ENCODE peak calls at places on chromosomes 13 and 19, in eight cellular contexts. U is substantia nigra, O is mesendoderm, V is heart left ventricle, D is RWPE2, B is colonic mucosa, M is body of pancreas, C is uterus. Z is an unnamed sample.

GRCh38 chr19:53877361-53877766 is 4.6 kb upstream of the PRKCG start:
- DNase-seq in U (no peak), O (no peak), V (no peak), D (no peak), B (no peak), M (no peak), C (no peak), Z (peak; percentile 34)

GRCh38 chr13:25300861-25301346 is 521 bp upstream of the NUP58 start:
- DNase-seq in U (peak; percentile 49), O (no peak), V (peak; percentile 40), D (no peak), B (peak; percentile 31), M (no peak), C (peak; percentile 36), Z (peak; percentile 48)

GRCh38 chr13:36981156-36981743 is 17.9 kb downstream of the ALG5 start:
- DNase-seq in U (no peak), O (peak; percentile 44), V (no peak), D (no peak), B (no peak), M (no peak), C (no peak), Z (peak; percentile 56)

GRCh38 chr13:45220403-45220802 is 19.6 kb upstream of the KCTD4 start:
- DNase-seq in U (no peak), O (no peak), V (no peak), D (no peak), B (no peak), M (no peak), C (no peak), Z (no peak)

GRCh38 chr13:104318121-104318520 is 1251.9 kb upstream of the SLC10A2 start:
- DNase-seq in U (no peak), O (no peak), V (no peak), D (no peak), B (no peak), M (no peak), C (no peak), Z (peak; percentile 15)

GRCh38 chr13:53007872-53008271 is 20.7 kb upstream of the OLFM4 start:
- DNase-seq in U (no peak), O (no peak), V (no peak), D (no peak), B (peak; percentile 48), M (no peak), C (no peak), Z (no peak)

GRCh38 chr13:44197791-44198770 is 175.5 kb upstream of the SERP2 start:
- DNase-seq in U (no peak), O (no peak), V (no peak), D (no peak), B (no peak), M (no peak), C (no peak), Z (no peak)

GRCh38 chr13:111970501-111971155 is 96.3 kb upstream of the SOX1 start:
- DNase-seq in U (no peak), O (no peak), V (no peak), D (no peak), B (no peak), M (no peak), C (no peak), Z (no peak)

GRCh38 chr19:28615966-28616365 is 597.0 kb downstream of the UQCRFS1 start:
- DNase-seq in U (no peak), O (no peak), V (no peak), D (no peak), B (no peak), M (no peak), C (no peak), Z (no peak)

GRCh38 chr19:38319421-38320258 is at the start of gene KCNK6:
- DNase-seq in U (peak; percentile 18), O (peak; percentile 34), V (peak; percentile 57), D (peak; percentile 71), B (peak; percentile 90), M (peak; percentile 63), C (peak; percentile 59), Z (peak; percentile 77)
- H3K27ac ChIP-seq in U (peak within 1 kb of the TSS; percentile 49), O (no peak within 1 kb of the TSS), V (peak within 1 kb of the TSS; percentile 79), D (peak within 1 kb of the TSS; percentile 58), B (peak within 1 kb of the TSS; percentile 83), M (peak within 1 kb of the TSS; percentile 79), C (peak within 1 kb of the TSS; percentile 69), Z (no peak within 1 kb of the TSS)

GRCh38 chr19:41861846-41862245 is 1.8 kb downstream of the RPS19 start:
- DNase-seq in U (no peak), O (no peak), V (no peak), D (no peak), B (no peak), M (no peak), C (no peak), Z (no peak)

GRCh38 chr19:41866284-41866683 is 6.2 kb downstream of the RPS19 start:
- DNase-seq in U (no peak), O (no peak), V (no peak), D (no peak), B (no peak), M (no peak), C (no peak), Z (no peak)

GRCh38 chr19:41862445-41862986 is 2.5 kb downstream of the RPS19 start:
- DNase-seq in U (no peak), O (no peak), V (no peak), D (no peak), B (no peak), M (no peak), C (no peak), Z (no peak)

GRCh38 chr19:41863209-41863931 is 3.3 kb downstream of the RPS19 start:
- DNase-seq in U (no peak), O (no peak), V (no peak), D (no peak), B (no peak), M (no peak), C (no peak), Z (no peak)

DNA sequence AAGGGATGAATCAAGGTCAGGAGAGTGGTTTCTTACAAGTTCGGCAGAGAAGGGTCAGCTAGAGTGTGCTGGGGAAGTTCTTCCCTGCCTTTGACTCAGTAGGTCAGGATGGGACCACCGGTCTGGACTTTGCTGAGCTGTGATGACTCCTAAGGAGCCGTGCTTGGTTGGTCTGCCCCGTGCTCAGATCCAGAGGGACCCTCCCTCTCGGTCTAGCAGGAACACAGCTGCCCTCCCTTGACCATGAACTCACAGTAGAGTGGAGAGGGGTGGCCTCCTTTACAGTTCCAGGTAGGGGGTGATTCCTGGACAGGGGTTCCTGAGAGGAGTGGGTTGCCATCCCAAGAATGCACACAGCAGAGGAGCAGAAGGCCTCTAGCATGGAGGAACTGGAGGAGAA is 4.3 kb downstream of the RPS19 start:
- DNase-seq in U (no peak), O (no peak), V (no peak), D (no peak), B (no peak), M (no peak), C (no peak), Z (no peak)
- H3K27ac ChIP-seq in U (no peak overlapping the region), O (no peak overlapping the region), V (no peak overlapping the region), D (peak overlapping the region; percentile 7), B (no peak overlapping the region), M (no peak overlapping the region), C (no peak overlapping the region), Z (peak overlapping the region; percentile 98)

GRCh38 chr19:41325947-41326706 is 16.2 kb downstream of the CCDC97 start:
- DNase-seq in U (no peak), O (no peak), V (peak; percentile 49), D (no peak), B (no peak), M (peak; percentile 44), C (no peak), Z (no peak)

GRCh38 chr19:41324921-41325639 is 15.1 kb downstream of the CCDC97 start:
- DNase-seq in U (no peak), O (peak; percentile 99), V (peak; percentile 89), D (peak; percentile 89), B (peak; percentile 50), M (peak; percentile 62), C (peak; percentile 80), Z (peak; percentile 79)

GRCh38 chr19:41327076-41327475 is 17.1 kb downstream of the CCDC97 start:
- DNase-seq in U (no peak), O (no peak), V (no peak), D (no peak), B (no peak), M (no peak), C (no peak), Z (no peak)

GRCh38 chr19:41324231-41324702 is 14.3 kb downstream of the CCDC97 start:
- DNase-seq in U (no peak), O (peak; percentile 64), V (no peak), D (no peak), B (no peak), M (no peak), C (no peak), Z (no peak)

DNA sequence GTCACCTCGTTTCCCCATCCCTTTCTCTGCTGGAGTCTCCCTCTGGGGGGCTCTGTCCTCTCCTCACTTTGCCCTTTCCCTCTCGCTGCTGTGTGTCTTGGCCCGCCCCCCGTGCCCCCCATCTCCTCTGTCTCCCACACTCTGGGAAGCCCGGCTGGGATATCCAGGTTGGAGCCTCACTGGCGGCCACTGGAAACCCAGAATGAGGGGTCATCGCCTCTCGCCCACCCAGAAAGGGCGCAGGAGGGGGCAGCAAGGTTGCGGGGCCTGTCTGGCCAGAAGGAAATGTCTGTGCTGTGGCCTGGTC is 15.6 kb downstream of the CCDC97 start:
- DNase-seq in U (no peak), O (no peak), V (no peak), D (no peak), B (no peak), M (no peak), C (no peak), Z (no peak)
- H3K27ac ChIP-seq in U (peak overlapping the region; percentile 61), O (peak overlapping the region; percentile 99), V (peak overlapping the region; percentile 89), D (peak overlapping the region; percentile 91), B (peak overlapping the region; percentile 71), M (peak overlapping the region; percentile 65), C (peak overlapping the region; percentile 99), Z (no peak overlapping the region)

GRCh38 chr19:2629491-2630351 is 72.8 kb downstream of the GNG7 start:
- DNase-seq in U (no peak), O (no peak), V (no peak), D (no peak), B (no peak), M (no peak), C (no peak), Z (no peak)

GRCh38 chr19:2628597-2628996 is 73.9 kb downstream of the GNG7 start:
- DNase-seq in U (no peak), O (no peak), V (no peak), D (no peak), B (no peak), M (no peak), C (no peak), Z (no peak)

GRCh38 chr19:2630352-2631001 is 72.0 kb downstream of the GNG7 start:
- DNase-seq in U (no peak), O (no peak), V (no peak), D (no peak), B (no peak), M (no peak), C (no peak), Z (no peak)

GRCh38 chr19:2633693-2634075 is 68.8 kb downstream of the GNG7 start:
- DNase-seq in U (no peak), O (no peak), V (no peak), D (no peak), B (no peak), M (no peak), C (no peak), Z (no peak)

DNA sequence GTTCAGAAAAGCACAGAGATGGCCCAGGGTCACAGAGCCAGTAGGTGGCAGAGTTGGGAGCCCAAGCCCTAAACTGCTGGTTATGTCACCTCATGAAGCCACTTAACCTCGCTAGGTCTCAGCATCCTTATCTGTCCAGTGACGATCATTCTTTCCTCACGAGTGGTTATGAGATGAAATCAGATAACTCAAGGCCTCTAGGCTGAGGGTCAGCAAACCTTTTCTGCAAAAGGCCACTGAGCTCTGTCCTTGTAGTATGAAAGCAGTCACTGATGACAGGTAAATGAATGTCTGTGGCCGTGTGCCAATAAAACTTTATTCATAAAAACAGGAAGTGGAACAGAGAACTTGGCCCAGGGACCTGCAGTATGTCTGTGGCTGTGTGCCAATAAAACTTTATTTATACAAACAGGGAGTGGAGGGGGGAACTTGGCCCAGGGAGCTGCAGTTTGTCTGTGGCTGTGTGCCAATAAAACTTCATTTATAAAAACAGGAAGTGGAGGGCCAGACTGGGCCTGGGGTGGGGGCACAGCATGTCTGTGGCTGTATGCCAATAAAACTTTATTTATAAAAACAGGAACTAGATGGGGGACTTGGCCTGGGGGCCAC is 71.2 kb downstream of the GNG7 start:
- DNase-seq in U (no peak), O (peak; percentile 43), V (no peak), D (no peak), B (no peak), M (no peak), C (no peak), Z (no peak)
- H3K27ac ChIP-seq in U (peak overlapping the region; percentile 33), O (no peak overlapping the region), V (no peak overlapping the region), D (peak overlapping the region; percentile 16), B (no peak overlapping the region), M (no peak overlapping the region), C (no peak overlapping the region), Z (no peak overlapping the region)